ENCODE peak calls at places on chromosomes 3 and 15, in seven cellular contexts. D is WTC11; F is Peyer's patch; J is pancreas; V is CD8-positive, alpha-beta T cell; E is IMR-90; B is cardiac muscle cell. H is an unnamed sample.

GRCh38 chr3:44418549-44418948 is 58.9 kb downstream of the ZNF445 start:
- DNase-seq in V (no peak), E (no peak), F (no peak), D (peak), B (no peak), J (no peak), H (no peak)

GRCh38 chr15:66982816-66983215 is 82.6 kb upstream of the SMAD3 start:
- DNase-seq in B (no peak), V (no peak), F (no peak), D (no peak), E (no peak), J (no peak), H (no peak)

GRCh38 chr3:10205461-10206165 is 40.9 kb downstream of the IRAK2 start:
- DNase-seq in B (no peak), V (no peak), E (peak), F (no peak), J (no peak), D (no peak), H (peak)

GRCh38 chr3:160480931-160481330 is 31.3 kb upstream of the TRIM59 start:
- DNase-seq in V (no peak), F (no peak), J (no peak), D (no peak), E (peak), B (no peak), H (no peak)

GRCh38 chr3:42036483-42036823 is 54.7 kb upstream of the TRAK1 start:
- DNase-seq in E (peak), V (no peak), J (no peak), B (peak), F (no peak), D (no peak), H (no peak)

GRCh38 chr3:187798531-187799520 is 53.6 kb upstream of the BCL6 start:
- DNase-seq in D (no peak), J (no peak), B (no peak), F (no peak), V (no peak), E (no peak), H (no peak)

GRCh38 chr15:63764124-63764827 is 69.5 kb downstream of the HERC1 start:
- DNase-seq in B (no peak), F (no peak), E (no peak), J (no peak), V (no peak), D (no peak), H (no peak)

GRCh38 chr15:90126457-90127435 is 24.5 kb upstream of the IDH2 start:
- DNase-seq in D (peak), J (peak), E (no peak), V (no peak), B (peak), F (no peak), H (peak)

GRCh38 chr3:194784341-194784740 is 98.7 kb downstream of the FAM43A start:
- DNase-seq in B (no peak), J (no peak), F (no peak), D (no peak), V (no peak), E (no peak), H (no peak)

GRCh38 chr3:24296441-24297205 is 198.0 kb downstream of the THRB start:
- DNase-seq in B (no peak), D (no peak), J (no peak), F (no peak), V (no peak), E (peak), H (no peak)

GRCh38 chr15:85116925-85117646 is 135.4 kb downstream of the PDE8A start:
- DNase-seq in V (no peak), J (no peak), D (no peak), B (no peak), E (peak), F (no peak), H (no peak)

GRCh38 chr3:51691021-51691420 is 15.8 kb upstream of the GRM2 start:
- DNase-seq in D (no peak), J (no peak), V (no peak), E (no peak), B (no peak), F (no peak), H (no peak)

GRCh38 chr15:28899061-28899738 is 13.4 kb downstream of the APBA2 start:
- DNase-seq in B (no peak), E (no peak), D (no peak), J (no peak), V (no peak), F (no peak), H (no peak)

GRCh38 chr3:100875239-100875638 is 118.0 kb downstream of the ABI3BP start:
- DNase-seq in B (no peak), F (no peak), V (no peak), D (no peak), J (peak), E (peak), H (peak)

GRCh38 chr3:188157407-188157806 is 3.5 kb downstream of the LPP start:
- DNase-seq in V (no peak), F (no peak), E (no peak), J (no peak), D (no peak), B (no peak), H (no peak)

GRCh38 chr3:169237181-169237580 is 426.3 kb downstream of the MECOM start:
- DNase-seq in E (peak), D (no peak), J (no peak), B (no peak), V (no peak), F (no peak), H (no peak)

GRCh38 chr15:68113273-68113672 is 59.2 kb downstream of the PIAS1 start:
- DNase-seq in B (no peak), V (no peak), J (no peak), E (peak), F (no peak), D (no peak), H (no peak)

GRCh38 chr3:4904801-4905695 is 74.2 kb upstream of the BHLHE40 start:
- DNase-seq in F (no peak), V (no peak), J (peak), D (no peak), E (peak), B (no peak), H (peak)

GRCh38 chr3:101898062-101898461 is 48.7 kb downstream of the NFKBIZ start:
- DNase-seq in B (no peak), V (no peak), J (no peak), E (no peak), F (no peak), D (no peak), H (no peak)

GRCh38 chr3:189838291-189838690 is 207.1 kb downstream of the TP63 start:
- DNase-seq in D (no peak), E (no peak), B (no peak), F (no peak), J (no peak), V (no peak), H (no peak)

GRCh38 chr3:15769256-15769915 is 28.4 kb downstream of the ANKRD28 start:
- DNase-seq in D (no peak), F (no peak), B (no peak), V (no peak), J (no peak), E (no peak), H (no peak)

GRCh38 chr3:104428526-104428925 is 938.2 kb upstream of the ALCAM start:
- DNase-seq in E (no peak), D (no peak), J (no peak), F (no peak), V (no peak), B (no peak), H (no peak)

GRCh38 chr3:132554437-132554836 is 42.6 kb upstream of the ACKR4 start:
- DNase-seq in J (peak), B (no peak), D (no peak), E (peak), F (no peak), V (no peak), H (no peak)

GRCh38 chr15:84006467-84006866 is 229.1 kb upstream of the GOLGA6L4 start:
- DNase-seq in E (no peak), V (no peak), D (no peak), B (no peak), J (no peak), F (no peak), H (no peak)

GRCh38 chr3:133038089-133038730 is at the start of gene TMEM108:
- DNase-seq in E (peak), V (no peak), J (peak), B (peak), D (peak), F (peak), H (no peak)

GRCh38 chr3:61761694-61762430 is 200.5 kb downstream of the PTPRG start:
- DNase-seq in E (no peak), F (no peak), V (no peak), D (no peak), J (no peak), B (no peak), H (no peak)

GRCh38 chr3:97942801-97943546 is 29.3 kb downstream of the RIOX2 start:
- DNase-seq in D (no peak), J (no peak), B (no peak), V (no peak), F (no peak), E (no peak), H (no peak)

GRCh38 chr15:88769161-88769971 is 33.9 kb upstream of the ACAN start:
- DNase-seq in B (no peak), J (no peak), E (peak), D (peak), V (no peak), F (no peak), H (no peak)

GRCh38 chr15:75508741-75509532 is 57.4 kb upstream of the SIN3A start:
- DNase-seq in E (peak), B (peak), V (no peak), J (no peak), F (no peak), D (no peak), H (peak)

GRCh38 chr3:115085197-115085865 is 61.8 kb downstream of the ZBTB20 start:
- DNase-seq in E (no peak), J (no peak), F (no peak), B (peak), V (no peak), D (no peak), H (no peak)
- TF ChIP-seq CTCF in E (peak), J (no peak), F (no peak), B (peak), V (no peak), D (peak), H (no peak)

DNA sequence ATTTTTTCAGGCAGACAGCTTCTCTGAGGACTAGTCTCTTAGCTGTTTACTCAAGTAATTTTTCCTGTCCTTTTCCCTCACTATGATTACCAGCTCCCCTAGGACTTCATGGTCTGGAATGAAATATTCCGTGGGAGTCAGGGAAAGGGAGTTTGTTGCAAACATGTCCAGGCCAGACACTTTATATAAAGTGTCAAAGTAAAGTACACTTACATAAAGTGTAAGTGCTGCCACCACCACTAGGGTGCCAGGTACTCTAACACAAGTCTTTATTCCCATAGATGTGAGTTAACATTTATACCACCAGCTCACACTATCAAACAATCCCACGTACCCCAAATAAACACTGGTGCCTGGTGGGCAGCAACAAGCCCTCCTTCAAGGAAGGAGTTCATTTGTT is 179.8 kb downstream of the SNRPN start:
- DNase-seq in D (no peak), F (no peak), J (no peak), V (no peak), B (peak), E (peak), H (no peak)
- TF ChIP-seq CTCF in D (no peak), F (no peak), J (no peak), V (no peak), B (peak), E (peak), H (no peak)

GRCh38 chr3:43215684-43216336 is 70.5 kb upstream of the SNRK start:
- DNase-seq in F (no peak), D (no peak), B (no peak), E (no peak), J (no peak), V (no peak), H (peak)
- TF ChIP-seq CTCF in F (no peak), D (no peak), B (no peak), E (no peak), J (no peak), V (peak), H (peak)

GRCh38 chr3:66803206-66803605 is 194.9 kb upstream of the KBTBD8 start:
- DNase-seq in E (no peak), B (no peak), F (no peak), V (no peak), D (no peak), J (no peak), H (no peak)
- TF ChIP-seq CTCF in E (peak), B (peak), F (no peak), V (no peak), D (peak), J (no peak), H (no peak)

DNA sequence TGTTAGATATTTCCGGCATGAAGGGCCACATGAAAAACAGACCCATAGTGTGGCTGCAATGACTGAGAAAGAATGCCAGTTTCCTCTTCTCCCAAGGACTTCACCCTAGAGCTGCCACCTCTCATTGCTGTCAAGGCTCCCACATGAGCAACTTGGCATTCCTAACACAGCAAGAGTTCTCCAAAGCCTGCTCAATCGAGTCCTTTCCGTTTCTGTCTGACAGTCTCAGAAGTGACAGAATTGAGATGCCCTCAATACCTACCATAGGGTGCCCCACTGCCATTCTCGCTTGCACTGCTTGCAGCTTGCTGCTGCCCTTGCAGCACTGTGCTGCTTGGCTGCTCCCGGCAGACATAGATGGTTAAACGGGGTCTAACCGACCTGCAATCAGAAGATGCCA is 44.3 kb downstream of the UBP1 start:
- DNase-seq in E (no peak), V (no peak), F (no peak), D (no peak), B (no peak), J (no peak), H (no peak)
- TF ChIP-seq CTCF in E (no peak), V (no peak), F (no peak), D (no peak), B (no peak), J (no peak), H (no peak)

GRCh38 chr15:59376735-59377134 is 4.1 kb upstream of the MYO1E start:
- DNase-seq in B (no peak), D (no peak), E (no peak), V (no peak), F (no peak), J (no peak), H (no peak)
- TF ChIP-seq CTCF in B (no peak), D (no peak), E (no peak), V (no peak), F (peak), J (no peak), H (no peak)

GRCh38 chr3:125194849-125195601 is 17.5 kb downstream of the SLC12A8 start:
- DNase-seq in F (no peak), E (peak), J (no peak), V (no peak), D (no peak), B (no peak), H (no peak)
- TF ChIP-seq CTCF in F (no peak), E (no peak), J (no peak), V (no peak), D (no peak), B (no peak), H (no peak)

GRCh38 chr3:141412087-141412935 is 44.0 kb downstream of the ZBTB38 start:
- DNase-seq in F (peak), B (no peak), E (peak), D (no peak), J (peak), V (peak), H (no peak)

GRCh38 chr3:141414141-141414689 is 45.9 kb downstream of the ZBTB38 start:
- DNase-seq in B (no peak), F (no peak), V (no peak), J (peak), E (no peak), D (no peak), H (no peak)

GRCh38 chr3:141413387-141414140 is 45.3 kb downstream of the ZBTB38 start:
- DNase-seq in D (no peak), F (no peak), B (no peak), J (no peak), V (no peak), E (peak), H (no peak)

GRCh38 chr3:141410861-141411771 is 42.8 kb downstream of the ZBTB38 start:
- DNase-seq in V (no peak), D (no peak), E (peak), J (no peak), F (peak), B (no peak), H (no peak)

DNA sequence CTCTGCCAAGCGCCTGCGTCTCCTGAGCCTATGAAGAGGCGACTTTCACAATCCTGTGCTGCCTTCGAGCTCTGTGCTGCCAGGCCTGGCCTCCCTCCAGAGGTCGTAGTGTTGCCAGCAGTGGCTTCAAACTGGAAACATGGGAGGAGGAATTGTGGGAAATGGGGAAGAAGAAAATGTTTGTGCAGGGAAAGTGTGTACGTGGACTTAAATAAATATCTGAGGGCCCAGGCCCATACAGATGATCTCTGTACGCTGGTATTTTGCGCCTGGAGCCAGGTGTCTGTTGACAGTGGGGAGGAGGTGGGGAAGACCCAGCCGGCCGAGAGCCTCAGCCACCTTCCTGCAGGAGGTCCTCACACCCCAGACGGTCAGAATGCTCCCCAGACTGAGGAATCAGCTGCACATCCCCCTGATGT is 44.6 kb downstream of the ZBTB38 start:
- DNase-seq in V (no peak), E (peak), F (peak), B (no peak), J (peak), D (no peak), H (no peak)
- TF ChIP-seq CTCF in V (no peak), E (no peak), F (no peak), B (no peak), J (no peak), D (no peak), H (no peak)

H was measured in Calu3.